ENCODE peak calls at places on chromosomes 3 and 15, in six cellular contexts. One of them, this sample, is unnamed.
A peak's percentile ranks its signal among the peaks of the same experiment; 100 is the strongest.

GRCh38 chr15:93052090-93052892 is 36.7 kb downstream of the RGMA start:
- DNase-seq in H1: no peak
- DNase-seq in SK-N-SH: no peak
- DNase-seq in K562: peak; percentile 53
- DNase-seq in HCT116: no peak
- DNase-seq in HepG2: no peak
- DNase-seq in this sample: no peak

GRCh38 chr3:126972866-126973265 is 10.0 kb upstream of the PLXNA1 start:
- DNase-seq in H1: no peak
- DNase-seq in HepG2: no peak
- DNase-seq in K562: no peak
- DNase-seq in HCT116: no peak
- DNase-seq in SK-N-SH: no peak
- DNase-seq in this sample: no peak

GRCh38 chr3:194671511-194671899 is 486 bp downstream of the LSG1 start:
- DNase-seq in K562: peak; percentile 53
- DNase-seq in HepG2: peak; percentile 28
- DNase-seq in HCT116: peak; percentile 24
- DNase-seq in SK-N-SH: peak; percentile 58
- DNase-seq in H1: no peak
- DNase-seq in this sample: peak; percentile 78

GRCh38 chr3:157123621-157124020 is 36.3 kb downstream of the CCNL1 start:
- DNase-seq in HepG2: no peak
- DNase-seq in H1: no peak
- DNase-seq in SK-N-SH: no peak
- DNase-seq in K562: no peak
- DNase-seq in HCT116: no peak
- DNase-seq in this sample: no peak

GRCh38 chr3:32401541-32402052 is 9.9 kb downstream of the CMTM7 start:
- DNase-seq in K562: no peak
- DNase-seq in HCT116: no peak
- DNase-seq in HepG2: peak; percentile 46
- DNase-seq in H1: peak; percentile 80
- DNase-seq in SK-N-SH: peak; percentile 91
- DNase-seq in this sample: no peak

GRCh38 chr3:78035020-78035660 is 995.2 kb downstream of the ROBO2 start:
- DNase-seq in K562: no peak
- DNase-seq in HCT116: no peak
- DNase-seq in HepG2: no peak
- DNase-seq in H1: no peak
- DNase-seq in SK-N-SH: no peak
- DNase-seq in this sample: no peak

GRCh38 chr15:79003301-79003700 is 58.5 kb upstream of the CTSH start:
- DNase-seq in HepG2: no peak
- DNase-seq in SK-N-SH: no peak
- DNase-seq in HCT116: no peak
- DNase-seq in K562: no peak
- DNase-seq in H1: no peak
- DNase-seq in this sample: no peak

GRCh38 chr3:43774799-43775198 is 84.1 kb downstream of the ABHD5 start:
- DNase-seq in K562: no peak
- DNase-seq in SK-N-SH: no peak
- DNase-seq in H1: no peak
- DNase-seq in HepG2: no peak
- DNase-seq in HCT116: no peak
- DNase-seq in this sample: no peak

GRCh38 chr3:23115171-23115877 is 87.8 kb upstream of the UBE2E2 start:
- DNase-seq in HepG2: no peak
- DNase-seq in HCT116: no peak
- DNase-seq in H1: no peak
- DNase-seq in SK-N-SH: no peak
- DNase-seq in K562: no peak
- DNase-seq in this sample: peak; percentile 15

GRCh38 chr3:16456784-16457415 is 56.6 kb downstream of the RFTN1 start:
- DNase-seq in H1: no peak
- DNase-seq in HepG2: no peak
- DNase-seq in K562: no peak
- DNase-seq in HCT116: no peak
- DNase-seq in SK-N-SH: no peak
- DNase-seq in this sample: no peak

GRCh38 chr3:30702521-30703404 is 96.4 kb downstream of the TGFBR2 start:
- DNase-seq in SK-N-SH: no peak
- DNase-seq in HCT116: no peak
- DNase-seq in K562: no peak
- DNase-seq in H1: no peak
- DNase-seq in HepG2: no peak
- DNase-seq in this sample: no peak

GRCh38 chr3:57026918-57027317 is 33.5 kb upstream of the SPATA12 start:
- DNase-seq in K562: no peak
- DNase-seq in H1: no peak
- DNase-seq in SK-N-SH: no peak
- DNase-seq in HepG2: no peak
- DNase-seq in HCT116: no peak
- DNase-seq in this sample: no peak

GRCh38 chr3:191966556-191966955 is 505.6 kb downstream of the PYDC2 start:
- DNase-seq in HepG2: no peak
- DNase-seq in SK-N-SH: no peak
- DNase-seq in H1: no peak
- DNase-seq in HCT116: no peak
- DNase-seq in K562: no peak
- DNase-seq in this sample: no peak
- TF ChIP-seq JUND in HepG2: no peak
- TF ChIP-seq JUND in SK-N-SH: no peak
- TF ChIP-seq JUND in H1: no peak
- TF ChIP-seq JUND in HCT116: no peak
- TF ChIP-seq JUND in K562: no peak
- TF ChIP-seq JUND in this sample: no peak

GRCh38 chr15:53525894-53526293 is 233.6 kb downstream of the WDR72 start:
- DNase-seq in K562: no peak
- DNase-seq in SK-N-SH: no peak
- DNase-seq in HCT116: no peak
- DNase-seq in HepG2: no peak
- DNase-seq in H1: no peak
- DNase-seq in this sample: no peak
- TF ChIP-seq JUND in K562: no peak
- TF ChIP-seq JUND in SK-N-SH: no peak
- TF ChIP-seq JUND in HCT116: no peak
- TF ChIP-seq JUND in HepG2: no peak
- TF ChIP-seq JUND in H1: no peak
- TF ChIP-seq JUND in this sample: no peak

GRCh38 chr15:41666353-41666920 is 6.2 kb downstream of the MGA start:
- DNase-seq in H1: no peak
- DNase-seq in HepG2: no peak
- DNase-seq in SK-N-SH: no peak
- DNase-seq in K562: no peak
- DNase-seq in HCT116: no peak
- DNase-seq in this sample: no peak

GRCh38 chr15:41675337-41675736 is 15.1 kb downstream of the MGA start:
- DNase-seq in SK-N-SH: no peak
- DNase-seq in K562: no peak
- DNase-seq in HepG2: no peak
- DNase-seq in H1: no peak
- DNase-seq in HCT116: no peak
- DNase-seq in this sample: no peak

DNA sequence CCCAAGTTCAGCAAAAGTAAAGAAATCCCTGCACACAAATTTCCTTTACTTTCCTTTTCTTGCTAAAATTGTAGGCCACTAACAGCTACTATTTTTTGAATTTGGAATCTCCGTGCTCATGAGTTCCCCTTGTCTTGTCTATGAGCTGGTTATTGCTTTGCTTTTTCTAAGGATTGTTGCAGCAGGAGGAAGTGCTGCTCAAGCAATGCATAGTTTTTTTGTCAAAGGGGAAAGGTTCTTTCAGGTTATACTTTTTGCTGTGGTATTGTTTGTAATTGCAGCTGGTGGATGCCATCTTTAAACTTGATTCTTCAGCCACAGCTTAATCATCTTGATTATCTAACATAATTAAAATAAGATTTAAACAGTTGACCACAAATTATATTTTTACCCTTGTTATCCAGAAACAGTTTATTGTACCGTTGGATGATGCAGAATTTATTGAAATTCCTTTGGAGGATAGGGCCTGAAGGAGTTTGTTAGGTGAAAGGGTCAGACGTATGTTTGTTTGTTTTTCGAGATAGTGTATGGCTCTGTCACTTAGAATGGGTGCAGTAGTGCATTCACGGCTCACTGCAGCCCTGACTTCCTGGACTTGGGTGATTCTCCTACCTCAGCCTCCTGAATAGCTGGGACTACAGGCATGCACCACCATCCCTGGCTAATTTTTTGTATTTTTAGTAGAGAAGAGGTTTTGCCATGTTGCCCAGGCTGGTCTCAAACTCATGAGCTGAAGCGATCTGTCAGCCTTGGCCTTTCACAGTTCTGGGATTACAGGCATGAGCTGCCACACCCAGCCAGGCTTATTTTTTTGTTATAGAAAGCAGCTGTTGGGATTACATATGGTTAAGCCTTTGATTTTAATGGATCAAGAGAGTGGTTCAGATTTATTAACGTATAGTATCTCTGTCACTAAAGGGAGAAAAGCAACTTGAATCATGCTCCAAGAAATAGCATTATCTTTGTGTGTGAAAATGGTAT is 11.7 kb downstream of the MGA start:
- DNase-seq in HepG2: no peak
- DNase-seq in H1: no peak
- DNase-seq in HCT116: no peak
- DNase-seq in SK-N-SH: no peak
- DNase-seq in K562: no peak
- DNase-seq in this sample: no peak
- TF ChIP-seq JUND in HepG2: no peak
- TF ChIP-seq JUND in H1: no peak
- TF ChIP-seq JUND in HCT116: no peak
- TF ChIP-seq JUND in SK-N-SH: no peak
- TF ChIP-seq JUND in K562: no peak
- TF ChIP-seq JUND in this sample: no peak

GRCh38 chr3:41174703-41174964 is 24.7 kb upstream of the CTNNB1 start:
- DNase-seq in H1: no peak
- DNase-seq in HepG2: no peak
- DNase-seq in SK-N-SH: no peak
- DNase-seq in HCT116: no peak
- DNase-seq in K562: no peak
- DNase-seq in this sample: no peak

GRCh38 chr3:41176554-41176953 is 22.8 kb upstream of the CTNNB1 start:
- DNase-seq in SK-N-SH: no peak
- DNase-seq in K562: no peak
- DNase-seq in H1: no peak
- DNase-seq in HCT116: no peak
- DNase-seq in HepG2: no peak
- DNase-seq in this sample: no peak

GRCh38 chr3:41169038-41169437 is 30.3 kb upstream of the CTNNB1 start:
- DNase-seq in HepG2: no peak
- DNase-seq in SK-N-SH: no peak
- DNase-seq in K562: no peak
- DNase-seq in HCT116: no peak
- DNase-seq in H1: no peak
- DNase-seq in this sample: no peak

GRCh38 chr3:41175365-41175764 is 23.9 kb upstream of the CTNNB1 start:
- DNase-seq in HepG2: no peak
- DNase-seq in K562: no peak
- DNase-seq in SK-N-SH: no peak
- DNase-seq in HCT116: no peak
- DNase-seq in H1: no peak
- DNase-seq in this sample: no peak

DNA sequence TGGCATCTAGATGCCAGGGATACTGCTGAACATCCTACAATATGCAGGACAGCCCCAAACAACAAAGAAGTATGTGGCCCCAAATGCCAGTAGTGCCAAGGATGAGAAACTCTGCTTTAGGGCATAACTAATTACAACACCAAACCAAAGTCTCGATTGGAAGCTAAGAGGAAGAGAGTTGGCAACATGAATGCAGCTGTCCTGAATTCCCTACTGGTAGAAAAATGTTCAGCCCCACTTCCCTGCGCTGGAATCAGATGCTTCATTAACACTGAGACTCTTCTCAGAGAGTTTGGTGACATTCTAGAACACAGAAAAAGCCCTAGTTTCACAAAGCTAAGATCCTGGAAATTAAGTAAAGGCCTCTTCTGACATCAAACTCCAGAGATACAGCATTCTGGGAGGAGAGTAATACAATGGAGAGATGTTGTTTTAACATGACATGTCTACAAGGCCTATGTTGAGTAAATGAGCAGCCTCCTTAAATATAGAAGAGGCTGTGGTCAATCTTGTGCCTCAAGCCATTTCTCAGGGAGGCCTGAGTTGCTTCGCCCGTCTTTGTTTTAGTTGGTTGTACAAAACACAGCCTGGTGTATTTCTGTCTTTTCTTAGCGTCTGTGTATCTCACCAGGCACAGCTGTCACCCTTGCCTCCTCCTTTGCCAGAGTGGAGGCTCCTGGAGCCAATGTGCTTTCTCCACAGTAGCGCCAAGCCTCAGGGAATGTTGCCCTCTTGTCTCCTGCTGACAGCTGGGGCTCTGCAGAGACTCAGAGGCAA is 25.2 kb upstream of the CTNNB1 start:
- DNase-seq in HCT116: no peak
- DNase-seq in H1: no peak
- DNase-seq in SK-N-SH: no peak
- DNase-seq in K562: no peak
- DNase-seq in HepG2: no peak
- DNase-seq in this sample: no peak
- TF ChIP-seq JUND in HCT116: no peak
- TF ChIP-seq JUND in H1: no peak
- TF ChIP-seq JUND in SK-N-SH: no peak
- TF ChIP-seq JUND in K562: no peak
- TF ChIP-seq JUND in HepG2: no peak
- TF ChIP-seq JUND in this sample: no peak

DNA sequence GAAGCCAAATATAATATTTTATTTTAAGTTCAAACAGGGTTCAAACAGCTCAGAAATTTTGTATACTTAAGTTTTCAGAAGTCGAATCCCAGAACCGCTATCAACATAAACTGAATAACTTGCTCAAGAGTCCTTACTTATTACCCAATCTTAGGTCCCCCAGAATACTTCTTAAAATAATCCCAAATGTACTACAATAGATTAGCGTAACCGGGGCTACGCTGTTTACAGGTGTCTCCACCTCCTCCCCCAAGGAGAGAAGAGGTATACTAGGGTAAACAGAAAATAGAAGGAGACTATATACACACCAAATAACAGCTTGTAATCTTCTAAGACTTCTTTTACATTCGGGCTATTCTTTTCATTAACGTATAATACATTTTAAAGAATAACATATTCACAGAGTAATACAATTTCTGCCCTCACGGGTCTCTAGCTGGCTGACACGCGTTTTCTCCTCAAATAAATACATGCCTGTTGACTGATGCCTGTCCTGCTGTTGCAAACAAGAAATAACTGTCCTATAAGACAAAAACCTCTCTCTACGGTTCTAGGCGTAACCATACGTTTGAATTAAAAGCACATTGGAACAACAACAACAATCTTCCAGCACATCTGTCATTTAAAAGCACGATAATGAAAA is 1.3 kb downstream of the DENND4A start:
- DNase-seq in H1: no peak
- DNase-seq in SK-N-SH: peak; percentile 35
- DNase-seq in HCT116: no peak
- DNase-seq in HepG2: no peak
- DNase-seq in K562: no peak
- DNase-seq in this sample: no peak
- TF ChIP-seq JUND in H1: no peak
- TF ChIP-seq JUND in SK-N-SH: no peak
- TF ChIP-seq JUND in HCT116: no peak
- TF ChIP-seq JUND in HepG2: no peak
- TF ChIP-seq JUND in K562: no peak
- TF ChIP-seq JUND in this sample: no peak

This sample was measured in T47D.